ENCODE peak calls at places on chromosomes 11 and 22, in nine cellular contexts. D is testis, C is IMR-90, P is prostate gland, Z is suprapubic skin, M is heart left ventricle, O is esophagus squamous epithelium, N is ovary, R is stomach. Q is an unnamed sample.

GRCh38 chr22:28014141-28015055 is 95.3 kb upstream of the PITPNB start:
- DNase-seq in M (no peak), C (no peak), D (no peak), P (no peak), R (no peak), O (no peak), Z (peak), N (peak), Q (no peak)

GRCh38 chr11:29119691-29120328 is 897.0 kb downstream of the KCNA4 start:
- DNase-seq in R (no peak), D (no peak), M (no peak), Z (no peak), O (no peak), C (peak), P (no peak), N (no peak), Q (no peak)

GRCh38 chr11:34531663-34532062 is 18.1 kb upstream of the ELF5 start:
- DNase-seq in R (no peak), N (no peak), M (no peak), O (no peak), D (no peak), C (no peak), P (no peak), Z (no peak), Q (no peak)

GRCh38 chr11:2537896-2538855 is 93.4 kb downstream of the KCNQ1 start:
- DNase-seq in N (no peak), M (no peak), Z (no peak), P (no peak), C (no peak), O (no peak), R (no peak), D (no peak), Q (no peak)

GRCh38 chr22:21582801-21583740 is 15.6 kb downstream of the UBE2L3 start:
- DNase-seq in O (no peak), C (no peak), R (no peak), N (no peak), M (no peak), D (no peak), Z (no peak), P (peak), Q (no peak)

GRCh38 chr22:35341090-35341874 is 39.6 kb upstream of the HMOX1 start:
- DNase-seq in Z (no peak), P (no peak), C (no peak), N (no peak), D (no peak), R (no peak), M (no peak), O (no peak), Q (no peak)

GRCh38 chr11:93652161-93652597 is 9.3 kb upstream of the CEP295 start:
- DNase-seq in N (no peak), R (no peak), M (peak), Z (no peak), D (peak), C (peak), O (no peak), P (peak), Q (peak)

GRCh38 chr22:19892925-19893324 is 38.3 kb upstream of the GNB1L start:
- DNase-seq in C (peak), O (no peak), Z (no peak), R (no peak), M (no peak), D (no peak), P (no peak), N (no peak), Q (no peak)

GRCh38 chr11:2088746-2089535 is 50.2 kb downstream of the IGF2 start:
- DNase-seq in Z (no peak), O (no peak), N (no peak), C (no peak), P (no peak), D (peak), R (peak), M (no peak), Q (peak)

GRCh38 chr11:131745405-131745804 is 375.0 kb downstream of the NTM start:
- DNase-seq in Z (no peak), M (no peak), R (no peak), C (peak), P (no peak), O (no peak), D (no peak), N (no peak), Q (no peak)

GRCh38 chr22:33380789-33381530 is 322.8 kb upstream of the SYN3 start:
- DNase-seq in R (no peak), N (no peak), C (peak), M (no peak), Z (no peak), P (no peak), D (no peak), O (no peak), Q (no peak)

GRCh38 chr11:6259638-6260019 is at the start of gene CCKBR:
- DNase-seq in C (no peak), N (peak), P (no peak), Z (no peak), R (peak), O (no peak), M (no peak), D (no peak), Q (no peak)

GRCh38 chr11:127105578-127105977 is 105.0 kb upstream of the KIRREL3 start:
- DNase-seq in D (no peak), P (no peak), N (no peak), Z (no peak), O (no peak), M (no peak), R (no peak), C (no peak), Q (no peak)

GRCh38 chr11:72951193-72951592 is 137.0 kb downstream of the ATG16L2 start:
- DNase-seq in D (no peak), R (no peak), P (no peak), O (no peak), Z (no peak), M (no peak), N (no peak), C (peak), Q (no peak)

GRCh38 chr11:69449320-69450063 is 32.0 kb upstream of the LINC01488 start:
- DNase-seq in M (peak), D (no peak), Z (no peak), P (no peak), N (peak), R (peak), O (no peak), C (peak), Q (no peak)

GRCh38 chr11:79419120-79419519 is 21.7 kb downstream of the TENM4 start:
- DNase-seq in M (no peak), R (peak), N (no peak), O (no peak), P (no peak), D (no peak), C (peak), Z (no peak), Q (no peak)

GRCh38 chr11:104705475-104706195 is 192.6 kb downstream of the CASP12 start:
- DNase-seq in Z (no peak), C (peak), P (peak), D (peak), O (peak), M (peak), R (peak), N (no peak), Q (peak)

GRCh38 chr22:37546436-37547248 is 13.6 kb upstream of the CDC42EP1 start:
- DNase-seq in C (peak), D (peak), Z (no peak), M (peak), O (no peak), P (peak), N (peak), R (peak), Q (no peak)

GRCh38 chr22:36579441-36579840 is 50.5 kb upstream of the EIF3D start:
- DNase-seq in D (no peak), O (no peak), Z (no peak), R (no peak), N (no peak), M (no peak), C (no peak), P (no peak), Q (no peak)

GRCh38 chr11:120272303-120272702 is 32.4 kb downstream of the POU2F3 start:
- DNase-seq in M (no peak), R (no peak), O (no peak), N (no peak), D (no peak), P (no peak), Z (no peak), C (peak), Q (no peak)

GRCh38 chr11:111417766-111418435 is 38.8 kb upstream of the POU2AF1 start:
- DNase-seq in R (no peak), M (peak), P (peak), D (peak), N (peak), C (peak), O (no peak), Z (no peak), Q (peak)

GRCh38 chr11:32043737-32044515 is 46.9 kb upstream of the RCN1 start:
- DNase-seq in Z (no peak), O (no peak), M (no peak), D (no peak), C (no peak), N (no peak), R (no peak), P (no peak), Q (no peak)

GRCh38 chr11:32435511-32435946 is at the start of gene WT1:
- DNase-seq in P (no peak), Z (no peak), N (peak), C (no peak), O (no peak), M (peak), D (peak), R (no peak), Q (no peak)

GRCh38 chr11:123351375-123351774 is 78.7 kb upstream of the GRAMD1B start:
- DNase-seq in R (no peak), N (peak), D (no peak), M (peak), C (no peak), P (no peak), Z (no peak), O (no peak), Q (no peak)

GRCh38 chr22:24894220-24894975 is 52.1 kb downstream of the LHFPL7 start:
- DNase-seq in P (peak), O (no peak), M (peak), R (peak), D (peak), C (peak), N (peak), Z (no peak), Q (peak)

GRCh38 chr11:60924906-60925684 is 835 bp downstream of the TMEM132A start:
- DNase-seq in N (no peak), R (no peak), O (no peak), C (no peak), M (no peak), P (no peak), Z (no peak), D (no peak), Q (no peak)

GRCh38 chr22:33883961-33884808 is 36.1 kb downstream of the LARGE1 start:
- DNase-seq in Z (no peak), N (no peak), O (no peak), D (no peak), P (no peak), R (no peak), C (no peak), M (peak), Q (no peak)

GRCh38 chr11:36376315-36376887 is 80.3 kb downstream of the PRR5L start:
- DNase-seq in Z (no peak), M (peak), N (peak), D (peak), R (peak), P (no peak), C (peak), O (no peak), Q (no peak)

GRCh38 chr11:2944953-2945756 is 15.9 kb upstream of the PHLDA2 start:
- DNase-seq in P (peak), R (peak), O (no peak), M (peak), C (peak), N (peak), Z (peak), D (peak), Q (peak)

GRCh38 chr11:134252539-134253188 is 488 bp downstream of the THYN1 start:
- DNase-seq in P (no peak), C (peak), Z (no peak), N (peak), O (no peak), R (no peak), M (peak), D (peak), Q (no peak)

GRCh38 chr22:48315415-48316244 is 1512.0 kb downstream of the BRD1 start:
- DNase-seq in R (peak), O (no peak), Z (peak), P (no peak), C (no peak), D (no peak), N (peak), M (no peak), Q (no peak)

GRCh38 chr11:40417627-40418026 is 1041.8 kb downstream of the LRRC4C start:
- DNase-seq in Z (no peak), M (no peak), P (no peak), C (no peak), R (no peak), N (no peak), O (no peak), D (no peak), Q (no peak)

GRCh38 chr11:106959800-106960199 is 58.5 kb downstream of the GUCY1A2 start:
- DNase-seq in N (no peak), M (no peak), P (no peak), R (no peak), Z (no peak), D (no peak), C (no peak), O (no peak), Q (no peak)

GRCh38 chr11:326842-327580 is 6.4 kb upstream of the IFITM3 start:
- DNase-seq in Z (no peak), C (peak), P (peak), N (peak), D (peak), R (peak), O (no peak), M (peak), Q (peak)

GRCh38 chr22:19036523-19037273 is 85.5 kb downstream of the DGCR2 start:
- DNase-seq in N (no peak), M (no peak), O (no peak), Z (peak), P (no peak), D (no peak), R (no peak), C (peak), Q (no peak)

GRCh38 chr11:109309153-109309552 is 112.8 kb upstream of the C11orf87 start:
- DNase-seq in D (no peak), P (no peak), Z (no peak), R (no peak), N (no peak), O (no peak), C (no peak), M (no peak), Q (no peak)

GRCh38 chr11:94544832-94545640 is 1.3 kb downstream of the FUT4 start:
- DNase-seq in P (peak), Z (peak), D (peak), M (peak), O (no peak), C (no peak), N (peak), R (peak), Q (peak)

GRCh38 chr11:115408036-115408911 is 95.9 kb downstream of the CADM1 start:
- DNase-seq in O (no peak), P (no peak), M (no peak), D (peak), N (peak), C (peak), R (no peak), Z (no peak), Q (no peak)

GRCh38 chr22:50530280-50530856 is 556 bp upstream of the TYMP start:
- DNase-seq in C (peak), R (peak), O (no peak), Z (peak), M (peak), P (peak), N (peak), D (no peak), Q (peak)

GRCh38 chr11:71446150-71446549 is 2.0 kb downstream of the DHCR7 start:
- DNase-seq in O (no peak), D (no peak), R (no peak), C (no peak), P (no peak), N (no peak), Z (no peak), M (no peak), Q (no peak)
- H3K4me3 ChIP-seq in O (no peak), D (no peak), R (no peak), C (no peak), P (no peak), N (no peak), Z (no peak), M (no peak), Q (no peak)

GRCh38 chr11:62705880-62706831 is 1.1 kb downstream of the BSCL2 start:
- DNase-seq in Z (peak), D (peak), P (peak), C (peak), O (peak), N (peak), R (peak), M (peak), Q (peak)
- TF ChIP-seq POLR2A in Z (peak), D (no peak), P (peak), C (peak), O (no peak), N (no peak), R (no peak), M (no peak), Q (no peak)

DNA sequence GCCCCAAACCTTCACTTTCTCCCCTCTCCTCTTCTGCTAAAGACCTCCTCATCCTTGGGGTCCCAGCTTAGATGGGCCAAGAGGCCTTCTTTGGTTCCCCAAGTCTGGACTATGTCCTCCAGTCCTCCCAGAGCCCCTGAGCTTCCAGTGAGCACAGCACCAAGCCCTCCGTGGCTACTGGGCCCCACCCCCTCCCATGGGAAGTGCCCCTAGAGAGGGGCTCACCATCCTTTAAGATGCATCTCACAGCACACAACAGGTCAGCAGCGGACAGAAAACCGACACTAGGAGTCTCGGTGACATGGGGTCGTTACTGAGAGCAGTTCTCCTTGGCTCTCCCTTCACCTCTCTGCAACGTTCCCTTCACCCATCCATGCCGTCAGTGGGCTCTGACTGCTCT is 2.7 kb downstream of the LRRC32 start:
- DNase-seq in R (no peak), N (peak), P (no peak), C (no peak), O (no peak), Z (peak), M (no peak), D (no peak), Q (no peak)
- H3K4me3 ChIP-seq in R (peak), N (no peak), P (peak), C (no peak), O (peak), Z (peak), M (peak), D (no peak), Q (no peak)

DNA sequence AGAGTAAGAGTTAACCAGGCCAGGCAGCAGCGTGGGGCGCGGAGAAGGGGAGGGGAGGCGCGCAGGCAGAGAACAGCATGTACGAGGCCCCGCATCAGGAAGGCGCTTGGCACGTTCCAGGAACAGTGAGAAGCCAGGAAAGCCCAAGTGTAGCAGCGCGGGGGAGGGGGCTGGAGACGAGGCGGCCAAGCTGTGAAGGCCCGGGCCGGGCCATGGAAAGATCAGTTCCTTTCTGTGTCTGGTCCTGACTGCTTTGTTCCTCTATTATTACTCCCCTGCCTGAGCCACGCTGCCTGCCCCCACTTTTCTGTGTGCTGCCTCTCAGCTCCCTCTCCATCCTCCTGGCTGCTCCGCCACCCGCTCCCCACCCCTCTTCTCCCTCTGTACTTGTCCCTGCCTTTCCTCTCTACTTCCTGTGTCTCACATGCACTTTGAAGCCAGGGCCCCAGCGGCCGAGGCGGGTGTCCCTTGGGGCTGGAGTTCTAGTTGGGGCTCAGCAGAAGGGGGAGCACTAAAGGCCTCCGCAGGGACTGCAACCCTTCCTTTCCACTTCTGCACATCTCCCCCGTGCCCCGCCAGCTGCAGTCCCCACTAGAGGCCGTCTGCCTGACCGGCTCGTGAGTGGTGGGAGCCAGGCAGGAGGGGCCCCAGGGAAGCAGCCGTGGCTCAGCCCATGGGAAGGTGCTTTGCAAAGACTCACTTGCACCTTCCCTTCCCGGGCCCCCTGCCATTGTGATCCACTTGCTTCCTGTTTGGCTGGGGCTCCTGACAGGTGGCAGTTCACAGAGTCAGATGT is 63.7 kb downstream of the PRDM11 start:
- DNase-seq in M (peak), N (peak), D (peak), R (peak), P (peak), O (no peak), C (peak), Z (peak), Q (peak)
- TF ChIP-seq POLR2A in M (no peak), N (peak), D (no peak), R (no peak), P (no peak), O (no peak), C (no peak), Z (no peak), Q (no peak)

GRCh38 chr22:46026907-46027218 is 49.9 kb upstream of the WNT7B start:
- DNase-seq in O (no peak), C (no peak), M (no peak), P (no peak), N (no peak), D (no peak), Z (no peak), R (no peak), Q (no peak)
- H3K4me3 ChIP-seq in O (peak), C (no peak), M (peak), P (peak), N (peak), D (peak), Z (peak), R (peak), Q (no peak)

DNA sequence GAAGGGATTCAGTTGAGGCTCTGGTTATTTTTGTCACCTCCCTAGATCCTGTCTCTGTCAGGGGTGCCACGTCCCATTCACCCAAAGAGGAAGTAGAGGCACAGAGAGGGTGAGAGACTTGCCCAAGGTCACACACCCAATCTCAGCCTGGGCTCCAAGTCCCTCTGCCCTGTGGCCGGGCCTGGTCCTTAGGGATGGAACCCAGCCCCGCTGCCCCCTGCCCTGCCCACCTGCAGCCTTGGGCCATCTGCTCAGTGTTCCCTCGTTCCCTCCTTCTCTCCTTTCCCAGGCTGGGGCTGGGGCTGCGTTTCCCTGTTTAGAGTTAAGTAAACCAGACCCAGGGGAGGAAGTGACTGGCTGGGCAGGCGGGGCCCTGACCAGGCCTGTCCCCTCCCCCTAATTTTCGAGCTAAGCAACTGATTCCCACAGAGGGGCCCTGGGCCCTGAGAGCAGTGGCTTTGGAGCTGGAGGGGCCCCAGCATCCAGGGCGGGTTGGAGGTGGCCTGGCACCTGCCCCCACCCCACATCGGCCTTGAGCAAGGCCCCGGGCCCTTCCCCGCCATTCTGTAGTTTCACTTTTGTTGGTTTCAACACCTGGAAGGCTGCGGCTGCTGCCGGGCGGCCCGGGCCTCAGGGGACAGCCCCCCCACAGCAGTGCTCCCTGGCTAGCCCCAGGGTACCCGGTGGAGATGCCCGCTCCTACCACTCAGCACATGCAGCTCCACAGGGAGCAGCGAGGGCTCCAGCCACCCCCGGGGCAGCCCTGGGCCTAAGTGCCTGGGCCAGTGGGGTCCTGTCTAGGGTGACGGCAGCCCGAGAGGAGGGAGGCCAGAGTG is 1.5 kb downstream of the TCIRG1 start:
- DNase-seq in C (peak), R (peak), N (peak), D (peak), O (no peak), P (peak), Z (peak), M (peak), Q (no peak)
- TF ChIP-seq POLR2A in C (peak), R (no peak), N (peak), D (no peak), O (no peak), P (peak), Z (no peak), M (no peak), Q (no peak)